ENCODE peak calls at places on chromosomes 5 and 9, in ten cellular contexts. One of them, this sample, is unnamed.

GRCh38 chr5:122726990-122727616 is 47.8 kb upstream of the SNX2 start:
- ATAC-seq in stimulated activated naive B cell treated with anti-CD40 and anti-IgM and Interleukin-4, amounts not matched to agents 10 μg/mL and 1 μg/mL and 100 μg/mL, for 72 hours: peak
- ATAC-seq in activated naive CD8-positive, alpha-beta T cell treated with anti-CD3 and anti-CD28 coated beads, Interleukin-2, amount 10 ng/mL, durations not matched to agents 7 days and 5 days: no peak
- ATAC-seq in heart right ventricle: no peak
- ATAC-seq in K562: no peak
- ATAC-seq in upper lobe of right lung: no peak
- ATAC-seq in RWPE2: peak
- ATAC-seq in pancreas: no peak
- ATAC-seq in HCT116: peak
- ATAC-seq in activated CD4-positive, alpha-beta T cell treated with anti-CD3 and anti-CD28 coated beads for 36 hours: no peak
- ATAC-seq in this sample: peak

GRCh38 chr5:110663525-110663924 is 62.9 kb downstream of the TMEM232 start:
- ATAC-seq in stimulated activated naive B cell treated with anti-CD40 and anti-IgM and Interleukin-4, amounts not matched to agents 10 μg/mL and 1 μg/mL and 100 μg/mL, for 72 hours: peak
- ATAC-seq in activated CD4-positive, alpha-beta T cell treated with anti-CD3 and anti-CD28 coated beads for 36 hours: no peak
- ATAC-seq in RWPE2: no peak
- ATAC-seq in pancreas: no peak
- ATAC-seq in K562: no peak
- ATAC-seq in upper lobe of right lung: no peak
- ATAC-seq in heart right ventricle: no peak
- ATAC-seq in HCT116: no peak
- ATAC-seq in activated naive CD8-positive, alpha-beta T cell treated with anti-CD3 and anti-CD28 coated beads, Interleukin-2, amount 10 ng/mL, durations not matched to agents 7 days and 5 days: no peak
- ATAC-seq in this sample: no peak

GRCh38 chr5:81675420-81675819 is 75.5 kb downstream of the SSBP2 start:
- ATAC-seq in pancreas: no peak
- ATAC-seq in stimulated activated naive B cell treated with anti-CD40 and anti-IgM and Interleukin-4, amounts not matched to agents 10 μg/mL and 1 μg/mL and 100 μg/mL, for 72 hours: no peak
- ATAC-seq in RWPE2: no peak
- ATAC-seq in heart right ventricle: no peak
- ATAC-seq in HCT116: no peak
- ATAC-seq in upper lobe of right lung: no peak
- ATAC-seq in K562: no peak
- ATAC-seq in activated naive CD8-positive, alpha-beta T cell treated with anti-CD3 and anti-CD28 coated beads, Interleukin-2, amount 10 ng/mL, durations not matched to agents 7 days and 5 days: no peak
- ATAC-seq in activated CD4-positive, alpha-beta T cell treated with anti-CD3 and anti-CD28 coated beads for 36 hours: no peak
- ATAC-seq in this sample: no peak

GRCh38 chr9:6902423-6902822 is 144.7 kb downstream of the KDM4C start:
- ATAC-seq in activated CD4-positive, alpha-beta T cell treated with anti-CD3 and anti-CD28 coated beads for 36 hours: peak
- ATAC-seq in K562: no peak
- ATAC-seq in stimulated activated naive B cell treated with anti-CD40 and anti-IgM and Interleukin-4, amounts not matched to agents 10 μg/mL and 1 μg/mL and 100 μg/mL, for 72 hours: peak
- ATAC-seq in RWPE2: peak
- ATAC-seq in upper lobe of right lung: no peak
- ATAC-seq in HCT116: peak
- ATAC-seq in activated naive CD8-positive, alpha-beta T cell treated with anti-CD3 and anti-CD28 coated beads, Interleukin-2, amount 10 ng/mL, durations not matched to agents 7 days and 5 days: no peak
- ATAC-seq in pancreas: no peak
- ATAC-seq in heart right ventricle: no peak
- ATAC-seq in this sample: peak

GRCh38 chr5:108707145-108707544 is 40.6 kb upstream of the FER start:
- ATAC-seq in stimulated activated naive B cell treated with anti-CD40 and anti-IgM and Interleukin-4, amounts not matched to agents 10 μg/mL and 1 μg/mL and 100 μg/mL, for 72 hours: no peak
- ATAC-seq in pancreas: no peak
- ATAC-seq in activated CD4-positive, alpha-beta T cell treated with anti-CD3 and anti-CD28 coated beads for 36 hours: no peak
- ATAC-seq in HCT116: no peak
- ATAC-seq in heart right ventricle: no peak
- ATAC-seq in activated naive CD8-positive, alpha-beta T cell treated with anti-CD3 and anti-CD28 coated beads, Interleukin-2, amount 10 ng/mL, durations not matched to agents 7 days and 5 days: no peak
- ATAC-seq in upper lobe of right lung: no peak
- ATAC-seq in RWPE2: no peak
- ATAC-seq in K562: peak
- ATAC-seq in this sample: no peak

GRCh38 chr5:68303038-68303738 is 87.6 kb downstream of the PIK3R1 start:
- ATAC-seq in HCT116: no peak
- ATAC-seq in RWPE2: peak
- ATAC-seq in stimulated activated naive B cell treated with anti-CD40 and anti-IgM and Interleukin-4, amounts not matched to agents 10 μg/mL and 1 μg/mL and 100 μg/mL, for 72 hours: no peak
- ATAC-seq in activated CD4-positive, alpha-beta T cell treated with anti-CD3 and anti-CD28 coated beads for 36 hours: peak
- ATAC-seq in activated naive CD8-positive, alpha-beta T cell treated with anti-CD3 and anti-CD28 coated beads, Interleukin-2, amount 10 ng/mL, durations not matched to agents 7 days and 5 days: no peak
- ATAC-seq in upper lobe of right lung: no peak
- ATAC-seq in heart right ventricle: no peak
- ATAC-seq in K562: peak
- ATAC-seq in pancreas: peak
- ATAC-seq in this sample: peak

GRCh38 chr9:111068816-111069215 is 30.5 kb upstream of the LPAR1 start:
- ATAC-seq in pancreas: peak
- ATAC-seq in RWPE2: no peak
- ATAC-seq in K562: no peak
- ATAC-seq in upper lobe of right lung: peak
- ATAC-seq in HCT116: no peak
- ATAC-seq in activated CD4-positive, alpha-beta T cell treated with anti-CD3 and anti-CD28 coated beads for 36 hours: no peak
- ATAC-seq in activated naive CD8-positive, alpha-beta T cell treated with anti-CD3 and anti-CD28 coated beads, Interleukin-2, amount 10 ng/mL, durations not matched to agents 7 days and 5 days: no peak
- ATAC-seq in stimulated activated naive B cell treated with anti-CD40 and anti-IgM and Interleukin-4, amounts not matched to agents 10 μg/mL and 1 μg/mL and 100 μg/mL, for 72 hours: no peak
- ATAC-seq in heart right ventricle: peak
- ATAC-seq in this sample: no peak

GRCh38 chr5:6843821-6844220 is 130.6 kb downstream of the TENT4A start:
- ATAC-seq in HCT116: no peak
- ATAC-seq in heart right ventricle: no peak
- ATAC-seq in upper lobe of right lung: no peak
- ATAC-seq in activated CD4-positive, alpha-beta T cell treated with anti-CD3 and anti-CD28 coated beads for 36 hours: no peak
- ATAC-seq in stimulated activated naive B cell treated with anti-CD40 and anti-IgM and Interleukin-4, amounts not matched to agents 10 μg/mL and 1 μg/mL and 100 μg/mL, for 72 hours: no peak
- ATAC-seq in K562: no peak
- ATAC-seq in pancreas: no peak
- ATAC-seq in activated naive CD8-positive, alpha-beta T cell treated with anti-CD3 and anti-CD28 coated beads, Interleukin-2, amount 10 ng/mL, durations not matched to agents 7 days and 5 days: no peak
- ATAC-seq in RWPE2: no peak
- ATAC-seq in this sample: no peak

GRCh38 chr5:72485366-72486052 is 21.7 kb downstream of the ZNF366 start:
- ATAC-seq in stimulated activated naive B cell treated with anti-CD40 and anti-IgM and Interleukin-4, amounts not matched to agents 10 μg/mL and 1 μg/mL and 100 μg/mL, for 72 hours: no peak
- ATAC-seq in pancreas: no peak
- ATAC-seq in heart right ventricle: no peak
- ATAC-seq in HCT116: no peak
- ATAC-seq in K562: no peak
- ATAC-seq in activated CD4-positive, alpha-beta T cell treated with anti-CD3 and anti-CD28 coated beads for 36 hours: no peak
- ATAC-seq in RWPE2: peak
- ATAC-seq in activated naive CD8-positive, alpha-beta T cell treated with anti-CD3 and anti-CD28 coated beads, Interleukin-2, amount 10 ng/mL, durations not matched to agents 7 days and 5 days: no peak
- ATAC-seq in upper lobe of right lung: peak
- ATAC-seq in this sample: no peak

GRCh38 chr5:65906256-65906655 is 20.1 kb upstream of the ERBIN start:
- ATAC-seq in stimulated activated naive B cell treated with anti-CD40 and anti-IgM and Interleukin-4, amounts not matched to agents 10 μg/mL and 1 μg/mL and 100 μg/mL, for 72 hours: no peak
- ATAC-seq in RWPE2: no peak
- ATAC-seq in HCT116: no peak
- ATAC-seq in upper lobe of right lung: no peak
- ATAC-seq in activated CD4-positive, alpha-beta T cell treated with anti-CD3 and anti-CD28 coated beads for 36 hours: no peak
- ATAC-seq in activated naive CD8-positive, alpha-beta T cell treated with anti-CD3 and anti-CD28 coated beads, Interleukin-2, amount 10 ng/mL, durations not matched to agents 7 days and 5 days: no peak
- ATAC-seq in heart right ventricle: no peak
- ATAC-seq in K562: no peak
- ATAC-seq in pancreas: no peak
- ATAC-seq in this sample: no peak

GRCh38 chr5:31678180-31678579 is 39.2 kb downstream of the PDZD2 start:
- ATAC-seq in RWPE2: no peak
- ATAC-seq in activated CD4-positive, alpha-beta T cell treated with anti-CD3 and anti-CD28 coated beads for 36 hours: no peak
- ATAC-seq in stimulated activated naive B cell treated with anti-CD40 and anti-IgM and Interleukin-4, amounts not matched to agents 10 μg/mL and 1 μg/mL and 100 μg/mL, for 72 hours: no peak
- ATAC-seq in HCT116: no peak
- ATAC-seq in upper lobe of right lung: peak
- ATAC-seq in pancreas: peak
- ATAC-seq in heart right ventricle: peak
- ATAC-seq in activated naive CD8-positive, alpha-beta T cell treated with anti-CD3 and anti-CD28 coated beads, Interleukin-2, amount 10 ng/mL, durations not matched to agents 7 days and 5 days: no peak
- ATAC-seq in K562: no peak
- ATAC-seq in this sample: no peak

GRCh38 chr9:76595645-76596044 is 136.7 kb downstream of the GCNT1 start:
- ATAC-seq in stimulated activated naive B cell treated with anti-CD40 and anti-IgM and Interleukin-4, amounts not matched to agents 10 μg/mL and 1 μg/mL and 100 μg/mL, for 72 hours: peak
- ATAC-seq in K562: no peak
- ATAC-seq in heart right ventricle: peak
- ATAC-seq in activated naive CD8-positive, alpha-beta T cell treated with anti-CD3 and anti-CD28 coated beads, Interleukin-2, amount 10 ng/mL, durations not matched to agents 7 days and 5 days: no peak
- ATAC-seq in activated CD4-positive, alpha-beta T cell treated with anti-CD3 and anti-CD28 coated beads for 36 hours: no peak
- ATAC-seq in RWPE2: no peak
- ATAC-seq in pancreas: no peak
- ATAC-seq in upper lobe of right lung: peak
- ATAC-seq in HCT116: peak
- ATAC-seq in this sample: no peak

GRCh38 chr9:2768330-2768729 is 51.0 kb downstream of the KCNV2 start:
- ATAC-seq in stimulated activated naive B cell treated with anti-CD40 and anti-IgM and Interleukin-4, amounts not matched to agents 10 μg/mL and 1 μg/mL and 100 μg/mL, for 72 hours: no peak
- ATAC-seq in activated naive CD8-positive, alpha-beta T cell treated with anti-CD3 and anti-CD28 coated beads, Interleukin-2, amount 10 ng/mL, durations not matched to agents 7 days and 5 days: no peak
- ATAC-seq in RWPE2: no peak
- ATAC-seq in upper lobe of right lung: no peak
- ATAC-seq in HCT116: no peak
- ATAC-seq in K562: no peak
- ATAC-seq in heart right ventricle: no peak
- ATAC-seq in activated CD4-positive, alpha-beta T cell treated with anti-CD3 and anti-CD28 coated beads for 36 hours: no peak
- ATAC-seq in pancreas: no peak
- ATAC-seq in this sample: no peak

GRCh38 chr9:85645909-85646627 is 95.7 kb downstream of the AGTPBP1 start:
- ATAC-seq in stimulated activated naive B cell treated with anti-CD40 and anti-IgM and Interleukin-4, amounts not matched to agents 10 μg/mL and 1 μg/mL and 100 μg/mL, for 72 hours: no peak
- ATAC-seq in heart right ventricle: no peak
- ATAC-seq in pancreas: no peak
- ATAC-seq in activated naive CD8-positive, alpha-beta T cell treated with anti-CD3 and anti-CD28 coated beads, Interleukin-2, amount 10 ng/mL, durations not matched to agents 7 days and 5 days: no peak
- ATAC-seq in HCT116: no peak
- ATAC-seq in RWPE2: no peak
- ATAC-seq in upper lobe of right lung: no peak
- ATAC-seq in activated CD4-positive, alpha-beta T cell treated with anti-CD3 and anti-CD28 coated beads for 36 hours: peak
- ATAC-seq in K562: no peak
- ATAC-seq in this sample: peak

GRCh38 chr5:111929892-111930291 is 172.9 kb upstream of the NREP start:
- ATAC-seq in activated CD4-positive, alpha-beta T cell treated with anti-CD3 and anti-CD28 coated beads for 36 hours: no peak
- ATAC-seq in K562: no peak
- ATAC-seq in RWPE2: peak
- ATAC-seq in heart right ventricle: no peak
- ATAC-seq in stimulated activated naive B cell treated with anti-CD40 and anti-IgM and Interleukin-4, amounts not matched to agents 10 μg/mL and 1 μg/mL and 100 μg/mL, for 72 hours: no peak
- ATAC-seq in pancreas: no peak
- ATAC-seq in activated naive CD8-positive, alpha-beta T cell treated with anti-CD3 and anti-CD28 coated beads, Interleukin-2, amount 10 ng/mL, durations not matched to agents 7 days and 5 days: no peak
- ATAC-seq in upper lobe of right lung: peak
- ATAC-seq in HCT116: no peak
- ATAC-seq in this sample: no peak

GRCh38 chr9:129440394-129441186 is 180.3 kb downstream of the C9orf50 start:
- ATAC-seq in heart right ventricle: no peak
- ATAC-seq in RWPE2: no peak
- ATAC-seq in stimulated activated naive B cell treated with anti-CD40 and anti-IgM and Interleukin-4, amounts not matched to agents 10 μg/mL and 1 μg/mL and 100 μg/mL, for 72 hours: no peak
- ATAC-seq in upper lobe of right lung: no peak
- ATAC-seq in pancreas: no peak
- ATAC-seq in HCT116: no peak
- ATAC-seq in K562: no peak
- ATAC-seq in activated CD4-positive, alpha-beta T cell treated with anti-CD3 and anti-CD28 coated beads for 36 hours: no peak
- ATAC-seq in activated naive CD8-positive, alpha-beta T cell treated with anti-CD3 and anti-CD28 coated beads, Interleukin-2, amount 10 ng/mL, durations not matched to agents 7 days and 5 days: no peak
- ATAC-seq in this sample: no peak

GRCh38 chr9:113520109-113520642 is 56.6 kb downstream of the RGS3 start:
- ATAC-seq in heart right ventricle: no peak
- ATAC-seq in RWPE2: peak
- ATAC-seq in activated naive CD8-positive, alpha-beta T cell treated with anti-CD3 and anti-CD28 coated beads, Interleukin-2, amount 10 ng/mL, durations not matched to agents 7 days and 5 days: peak
- ATAC-seq in activated CD4-positive, alpha-beta T cell treated with anti-CD3 and anti-CD28 coated beads for 36 hours: peak
- ATAC-seq in HCT116: no peak
- ATAC-seq in K562: no peak
- ATAC-seq in stimulated activated naive B cell treated with anti-CD40 and anti-IgM and Interleukin-4, amounts not matched to agents 10 μg/mL and 1 μg/mL and 100 μg/mL, for 72 hours: no peak
- ATAC-seq in upper lobe of right lung: no peak
- ATAC-seq in pancreas: peak
- ATAC-seq in this sample: peak

GRCh38 chr5:42628821-42629220 is 127.8 kb upstream of the CCDC152 start:
- ATAC-seq in activated CD4-positive, alpha-beta T cell treated with anti-CD3 and anti-CD28 coated beads for 36 hours: no peak
- ATAC-seq in pancreas: no peak
- ATAC-seq in activated naive CD8-positive, alpha-beta T cell treated with anti-CD3 and anti-CD28 coated beads, Interleukin-2, amount 10 ng/mL, durations not matched to agents 7 days and 5 days: no peak
- ATAC-seq in stimulated activated naive B cell treated with anti-CD40 and anti-IgM and Interleukin-4, amounts not matched to agents 10 μg/mL and 1 μg/mL and 100 μg/mL, for 72 hours: no peak
- ATAC-seq in K562: peak
- ATAC-seq in HCT116: no peak
- ATAC-seq in upper lobe of right lung: no peak
- ATAC-seq in heart right ventricle: no peak
- ATAC-seq in RWPE2: no peak
- ATAC-seq in this sample: no peak

GRCh38 chr5:64727150-64727549 is 36.8 kb downstream of the SHISAL2B start:
- ATAC-seq in upper lobe of right lung: no peak
- ATAC-seq in HCT116: no peak
- ATAC-seq in stimulated activated naive B cell treated with anti-CD40 and anti-IgM and Interleukin-4, amounts not matched to agents 10 μg/mL and 1 μg/mL and 100 μg/mL, for 72 hours: no peak
- ATAC-seq in heart right ventricle: no peak
- ATAC-seq in pancreas: no peak
- ATAC-seq in K562: no peak
- ATAC-seq in activated naive CD8-positive, alpha-beta T cell treated with anti-CD3 and anti-CD28 coated beads, Interleukin-2, amount 10 ng/mL, durations not matched to agents 7 days and 5 days: no peak
- ATAC-seq in RWPE2: no peak
- ATAC-seq in activated CD4-positive, alpha-beta T cell treated with anti-CD3 and anti-CD28 coated beads for 36 hours: no peak
- ATAC-seq in this sample: no peak

GRCh38 chr5:117761190-117761589 is 1186.6 kb upstream of the SEMA6A start:
- ATAC-seq in heart right ventricle: no peak
- ATAC-seq in pancreas: no peak
- ATAC-seq in upper lobe of right lung: no peak
- ATAC-seq in RWPE2: peak
- ATAC-seq in stimulated activated naive B cell treated with anti-CD40 and anti-IgM and Interleukin-4, amounts not matched to agents 10 μg/mL and 1 μg/mL and 100 μg/mL, for 72 hours: no peak
- ATAC-seq in activated naive CD8-positive, alpha-beta T cell treated with anti-CD3 and anti-CD28 coated beads, Interleukin-2, amount 10 ng/mL, durations not matched to agents 7 days and 5 days: no peak
- ATAC-seq in HCT116: no peak
- ATAC-seq in K562: no peak
- ATAC-seq in activated CD4-positive, alpha-beta T cell treated with anti-CD3 and anti-CD28 coated beads for 36 hours: no peak
- ATAC-seq in this sample: no peak

GRCh38 chr5:18789216-18789615 is 1155.0 kb downstream of the TAF11L14 start:
- ATAC-seq in upper lobe of right lung: no peak
- ATAC-seq in RWPE2: no peak
- ATAC-seq in stimulated activated naive B cell treated with anti-CD40 and anti-IgM and Interleukin-4, amounts not matched to agents 10 μg/mL and 1 μg/mL and 100 μg/mL, for 72 hours: no peak
- ATAC-seq in heart right ventricle: no peak
- ATAC-seq in K562: no peak
- ATAC-seq in HCT116: no peak
- ATAC-seq in activated naive CD8-positive, alpha-beta T cell treated with anti-CD3 and anti-CD28 coated beads, Interleukin-2, amount 10 ng/mL, durations not matched to agents 7 days and 5 days: no peak
- ATAC-seq in pancreas: no peak
- ATAC-seq in activated CD4-positive, alpha-beta T cell treated with anti-CD3 and anti-CD28 coated beads for 36 hours: no peak
- ATAC-seq in this sample: no peak

GRCh38 chr5:99621772-99622681 is 693.2 kb upstream of the CHD1 start:
- ATAC-seq in activated CD4-positive, alpha-beta T cell treated with anti-CD3 and anti-CD28 coated beads for 36 hours: no peak
- ATAC-seq in RWPE2: no peak
- ATAC-seq in activated naive CD8-positive, alpha-beta T cell treated with anti-CD3 and anti-CD28 coated beads, Interleukin-2, amount 10 ng/mL, durations not matched to agents 7 days and 5 days: no peak
- ATAC-seq in upper lobe of right lung: peak
- ATAC-seq in K562: no peak
- ATAC-seq in pancreas: no peak
- ATAC-seq in heart right ventricle: no peak
- ATAC-seq in stimulated activated naive B cell treated with anti-CD40 and anti-IgM and Interleukin-4, amounts not matched to agents 10 μg/mL and 1 μg/mL and 100 μg/mL, for 72 hours: no peak
- ATAC-seq in HCT116: no peak
- ATAC-seq in this sample: no peak

GRCh38 chr9:6656901-6657300 is 11.4 kb upstream of the GLDC start:
- ATAC-seq in upper lobe of right lung: no peak
- ATAC-seq in heart right ventricle: no peak
- ATAC-seq in K562: no peak
- ATAC-seq in pancreas: no peak
- ATAC-seq in HCT116: no peak
- ATAC-seq in stimulated activated naive B cell treated with anti-CD40 and anti-IgM and Interleukin-4, amounts not matched to agents 10 μg/mL and 1 μg/mL and 100 μg/mL, for 72 hours: no peak
- ATAC-seq in RWPE2: no peak
- ATAC-seq in activated CD4-positive, alpha-beta T cell treated with anti-CD3 and anti-CD28 coated beads for 36 hours: no peak
- ATAC-seq in activated naive CD8-positive, alpha-beta T cell treated with anti-CD3 and anti-CD28 coated beads, Interleukin-2, amount 10 ng/mL, durations not matched to agents 7 days and 5 days: no peak
- ATAC-seq in this sample: no peak

GRCh38 chr9:91813261-91813795 is 136.7 kb downstream of the ROR2 start:
- ATAC-seq in HCT116: no peak
- ATAC-seq in stimulated activated naive B cell treated with anti-CD40 and anti-IgM and Interleukin-4, amounts not matched to agents 10 μg/mL and 1 μg/mL and 100 μg/mL, for 72 hours: no peak
- ATAC-seq in activated naive CD8-positive, alpha-beta T cell treated with anti-CD3 and anti-CD28 coated beads, Interleukin-2, amount 10 ng/mL, durations not matched to agents 7 days and 5 days: no peak
- ATAC-seq in pancreas: no peak
- ATAC-seq in activated CD4-positive, alpha-beta T cell treated with anti-CD3 and anti-CD28 coated beads for 36 hours: no peak
- ATAC-seq in RWPE2: no peak
- ATAC-seq in upper lobe of right lung: no peak
- ATAC-seq in heart right ventricle: no peak
- ATAC-seq in K562: no peak
- ATAC-seq in this sample: no peak

GRCh38 chr9:117060963-117061362 is 353.9 kb downstream of the ASTN2 start:
- ATAC-seq in RWPE2: no peak
- ATAC-seq in K562: no peak
- ATAC-seq in stimulated activated naive B cell treated with anti-CD40 and anti-IgM and Interleukin-4, amounts not matched to agents 10 μg/mL and 1 μg/mL and 100 μg/mL, for 72 hours: no peak
- ATAC-seq in activated CD4-positive, alpha-beta T cell treated with anti-CD3 and anti-CD28 coated beads for 36 hours: no peak
- ATAC-seq in upper lobe of right lung: no peak
- ATAC-seq in heart right ventricle: no peak
- ATAC-seq in activated naive CD8-positive, alpha-beta T cell treated with anti-CD3 and anti-CD28 coated beads, Interleukin-2, amount 10 ng/mL, durations not matched to agents 7 days and 5 days: no peak
- ATAC-seq in pancreas: no peak
- ATAC-seq in HCT116: no peak
- ATAC-seq in this sample: no peak

GRCh38 chr9:21653091-21653490 is 149.3 kb upstream of the MTAP start:
- ATAC-seq in stimulated activated naive B cell treated with anti-CD40 and anti-IgM and Interleukin-4, amounts not matched to agents 10 μg/mL and 1 μg/mL and 100 μg/mL, for 72 hours: no peak
- ATAC-seq in activated CD4-positive, alpha-beta T cell treated with anti-CD3 and anti-CD28 coated beads for 36 hours: no peak
- ATAC-seq in pancreas: no peak
- ATAC-seq in heart right ventricle: no peak
- ATAC-seq in HCT116: no peak
- ATAC-seq in RWPE2: no peak
- ATAC-seq in upper lobe of right lung: no peak
- ATAC-seq in activated naive CD8-positive, alpha-beta T cell treated with anti-CD3 and anti-CD28 coated beads, Interleukin-2, amount 10 ng/mL, durations not matched to agents 7 days and 5 days: no peak
- ATAC-seq in K562: no peak
- ATAC-seq in this sample: no peak

GRCh38 chr9:16828335-16829281 is 41.9 kb downstream of the BNC2 start:
- ATAC-seq in HCT116: no peak
- ATAC-seq in activated naive CD8-positive, alpha-beta T cell treated with anti-CD3 and anti-CD28 coated beads, Interleukin-2, amount 10 ng/mL, durations not matched to agents 7 days and 5 days: no peak
- ATAC-seq in activated CD4-positive, alpha-beta T cell treated with anti-CD3 and anti-CD28 coated beads for 36 hours: no peak
- ATAC-seq in upper lobe of right lung: peak
- ATAC-seq in stimulated activated naive B cell treated with anti-CD40 and anti-IgM and Interleukin-4, amounts not matched to agents 10 μg/mL and 1 μg/mL and 100 μg/mL, for 72 hours: no peak
- ATAC-seq in K562: no peak
- ATAC-seq in heart right ventricle: peak
- ATAC-seq in RWPE2: no peak
- ATAC-seq in pancreas: peak
- ATAC-seq in this sample: no peak

GRCh38 chr5:144103611-144104010 is 66.8 kb downstream of the YIPF5 start:
- ATAC-seq in RWPE2: no peak
- ATAC-seq in activated naive CD8-positive, alpha-beta T cell treated with anti-CD3 and anti-CD28 coated beads, Interleukin-2, amount 10 ng/mL, durations not matched to agents 7 days and 5 days: no peak
- ATAC-seq in heart right ventricle: no peak
- ATAC-seq in K562: no peak
- ATAC-seq in activated CD4-positive, alpha-beta T cell treated with anti-CD3 and anti-CD28 coated beads for 36 hours: no peak
- ATAC-seq in stimulated activated naive B cell treated with anti-CD40 and anti-IgM and Interleukin-4, amounts not matched to agents 10 μg/mL and 1 μg/mL and 100 μg/mL, for 72 hours: no peak
- ATAC-seq in HCT116: no peak
- ATAC-seq in pancreas: no peak
- ATAC-seq in upper lobe of right lung: no peak
- ATAC-seq in this sample: no peak

This sample was measured in activated T-helper 17 cell treated with anti-CD3 and anti-CD28 coated beads, Interleukin-2, amount 50 U/mL, for 72 hours.